ENCODE peak calls at places on chromosomes 7 and 10, in nine cellular contexts. D, V, J, C, L, Z, G, P and I are unnamed samples.

GRCh38 chr10:3495281-3495680 is 289.7 kb downstream of the KLF6 start:
- DNase-seq in L (no peak), Z (no peak), D (no peak), V (no peak), C (no peak), G (no peak), P (no peak), J (no peak), I (no peak)

GRCh38 chr10:24618401-24618800 is 105.3 kb downstream of the ARHGAP21 start:
- DNase-seq in C (no peak), V (no peak), Z (no peak), P (no peak), J (no peak), D (no peak), G (peak), L (no peak), I (no peak)

GRCh38 chr10:98106531-98106930 is 27.9 kb upstream of the R3HCC1L start:
- DNase-seq in D (no peak), P (no peak), J (no peak), L (no peak), C (no peak), Z (no peak), V (no peak), G (no peak), I (no peak)

GRCh38 chr10:69714572-69714971 is 84.5 kb downstream of the FAM241B start:
- DNase-seq in Z (no peak), P (no peak), J (no peak), D (no peak), G (no peak), C (no peak), V (no peak), L (no peak), I (no peak)

GRCh38 chr10:22308390-22308789 is 7.8 kb upstream of the COMMD3 start:
- DNase-seq in V (no peak), D (no peak), J (no peak), Z (no peak), P (no peak), L (no peak), C (no peak), G (no peak), I (no peak)

GRCh38 chr7:129498021-129498420 is 4.3 kb upstream of the SMKR1 start:
- DNase-seq in P (no peak), V (no peak), C (peak), Z (no peak), L (no peak), D (no peak), J (no peak), G (no peak), I (no peak)

GRCh38 chr10:72275351-72276012 is 1.8 kb downstream of the DDIT4 start:
- DNase-seq in L (no peak), G (peak), V (no peak), Z (no peak), D (no peak), C (no peak), P (no peak), J (no peak), I (no peak)

GRCh38 chr10:35390441-35390840 is 54.1 kb downstream of the CCNY start:
- DNase-seq in J (no peak), V (no peak), D (no peak), C (no peak), P (no peak), G (no peak), L (no peak), Z (no peak), I (no peak)

GRCh38 chr7:6181136-6181535 is 91.3 kb downstream of the CYTH3 start:
- DNase-seq in C (no peak), V (no peak), D (no peak), L (no peak), J (no peak), P (no peak), G (no peak), Z (no peak), I (no peak)

GRCh38 chr10:75111906-75112703 is 649 bp downstream of the SAMD8 start:
- DNase-seq in C (peak), G (peak), D (no peak), L (no peak), J (peak), P (no peak), Z (peak), V (peak), I (no peak)

GRCh38 chr10:42690449-42691360 is 52.3 kb upstream of the ZNF33B start:
- DNase-seq in C (no peak), L (no peak), D (no peak), G (no peak), J (peak), Z (no peak), V (peak), P (no peak), I (no peak)

GRCh38 chr7:51040777-51041176 is 258.1 kb upstream of the GRB10 start:
- DNase-seq in D (no peak), J (no peak), V (no peak), G (no peak), C (no peak), L (no peak), Z (no peak), P (no peak), I (no peak)

GRCh38 chr7:80324032-80324431 is 187.8 kb downstream of the GNAT3 start:
- DNase-seq in C (no peak), P (peak), J (no peak), D (peak), V (no peak), L (no peak), Z (no peak), G (no peak), I (no peak)

GRCh38 chr7:100567045-100567730 is 6.5 kb downstream of the SAP25 start:
- DNase-seq in G (no peak), Z (no peak), C (no peak), V (no peak), J (no peak), P (no peak), L (no peak), D (no peak), I (no peak)

GRCh38 chr10:16904619-16905018 is 87.4 kb upstream of the RSU1 start:
- DNase-seq in C (no peak), D (no peak), G (no peak), Z (no peak), J (no peak), V (no peak), P (peak), L (no peak), I (no peak)

GRCh38 chr10:109892885-109893284 is 30.4 kb downstream of the XPNPEP1 start:
- DNase-seq in P (no peak), D (no peak), L (no peak), J (no peak), V (no peak), C (peak), Z (no peak), G (peak), I (no peak)

GRCh38 chr7:108340856-108341411 is 115.3 kb downstream of the NRCAM start:
- DNase-seq in C (no peak), D (no peak), J (no peak), L (no peak), Z (no peak), V (no peak), G (no peak), P (no peak), I (no peak)

GRCh38 chr10:7610651-7611389 is 55.9 kb downstream of the ITIH5 start:
- DNase-seq in Z (no peak), L (no peak), D (no peak), P (no peak), C (no peak), V (no peak), G (no peak), J (no peak), I (no peak)

GRCh38 chr10:120505866-120506265 is 48.8 kb downstream of the PLPP4 start:
- DNase-seq in P (peak), C (no peak), G (no peak), V (no peak), J (no peak), D (no peak), Z (no peak), L (no peak), I (no peak)

GRCh38 chr7:118352854-118353453 is 128.4 kb downstream of the ANKRD7 start:
- DNase-seq in D (no peak), C (no peak), J (no peak), V (no peak), Z (no peak), G (no peak), P (peak), L (no peak), I (no peak)

GRCh38 chr7:131620673-131621609 is 64.5 kb upstream of the PODXL start:
- DNase-seq in V (no peak), P (peak), J (peak), G (no peak), L (no peak), C (no peak), Z (no peak), D (no peak), I (no peak)

GRCh38 chr7:100003711-100004661 is 11.4 kb upstream of the ZKSCAN1 start:
- DNase-seq in G (peak), P (no peak), J (peak), D (no peak), Z (no peak), V (no peak), L (no peak), C (no peak), I (no peak)

GRCh38 chr10:95906675-95907453 is 911 bp upstream of the CC2D2B start:
- DNase-seq in G (peak), J (peak), D (peak), V (no peak), P (peak), C (peak), Z (peak), L (peak), I (no peak)

GRCh38 chr7:151139071-151139521 is 28.4 kb downstream of the GBX1 start:
- DNase-seq in L (no peak), P (no peak), D (no peak), C (peak), G (no peak), Z (no peak), V (no peak), J (peak), I (peak)

GRCh38 chr10:48187713-48188541 is 86.6 kb downstream of the FRMPD2 start:
- DNase-seq in L (no peak), G (no peak), V (no peak), C (no peak), J (no peak), D (no peak), P (no peak), Z (no peak), I (no peak)

GRCh38 chr7:39754326-39755120 is 131.2 kb downstream of the RALA start:
- DNase-seq in D (peak), L (no peak), Z (no peak), P (no peak), C (no peak), G (peak), V (no peak), J (no peak), I (no peak)

GRCh38 chr10:133107442-133107841 is 19.7 kb downstream of the ADGRA1 start:
- DNase-seq in J (no peak), G (no peak), D (no peak), L (no peak), Z (no peak), V (no peak), P (no peak), C (no peak), I (no peak)

GRCh38 chr7:151459726-151460473 is 20.0 kb upstream of the CRYGN start:
- DNase-seq in G (peak), Z (no peak), L (peak), C (peak), V (no peak), J (peak), P (peak), D (peak), I (no peak)

GRCh38 chr7:70372768-70373241 is 759.1 kb upstream of the GALNT17 start:
- DNase-seq in J (no peak), P (no peak), C (no peak), G (no peak), L (no peak), D (no peak), V (peak), Z (no peak), I (no peak)

GRCh38 chr10:55551603-55552002 is 750.6 kb upstream of the PCDH15 start:
- DNase-seq in J (no peak), P (no peak), Z (no peak), V (no peak), G (no peak), L (no peak), D (no peak), C (no peak), I (no peak)

GRCh38 chr7:152362128-152362926 is 73.5 kb downstream of the KMT2C start:
- DNase-seq in P (no peak), Z (no peak), C (no peak), L (no peak), V (no peak), J (no peak), G (no peak), D (no peak), I (no peak)

GRCh38 chr10:102393411-102394078 is 2.0 kb upstream of the NFKB2 start:
- DNase-seq in P (no peak), J (peak), G (no peak), D (no peak), L (no peak), Z (no peak), C (no peak), V (no peak), I (no peak)

GRCh38 chr10:102225646-102226541 is at the start of gene ELOVL3:
- DNase-seq in J (peak), Z (peak), P (peak), G (peak), D (peak), V (no peak), L (peak), C (peak), I (peak)

GRCh38 chr7:32948202-32948601 is 9.0 kb upstream of the FKBP9 start:
- DNase-seq in V (no peak), Z (no peak), D (no peak), C (no peak), G (no peak), L (no peak), P (no peak), J (no peak), I (no peak)